ENCODE peak calls at places on chromosome 22, in four cellular contexts. A is IMR-90, M is mesenchymal stem cell, Y is neuronal stem cell. Z is an unnamed sample. For H3K4me1, the result is how much of the 10 kb centered on the place peaks cover.

GRCh38 chr22:48760481-48761238 is 1067.0 kb downstream of the BRD1 start:
- DNase-seq in Y (no peak), M (no peak), A (no peak), Z (peak)

GRCh38 chr22:37370306-37370979 is 56.8 kb downstream of the ELFN2 start:
- DNase-seq in Y (no peak), A (no peak), M (no peak), Z (no peak)

GRCh38 chr22:36636916-36637315 is 66.6 kb downstream of the CACNG2 start:
- DNase-seq in A (no peak), Y (no peak), M (no peak), Z (peak)

GRCh38 chr22:27393371-27393770 is 408.2 kb downstream of the MN1 start:
- DNase-seq in A (no peak), Y (no peak), M (no peak), Z (no peak)

GRCh38 chr22:30211124-30211820 is 35.3 kb downstream of the LIF start:
- DNase-seq in A (no peak), M (no peak), Y (no peak), Z (no peak)

GRCh38 chr22:31155425-31155824 is 4.6 kb upstream of the RNF185 start:
- DNase-seq in Y (no peak), A (peak), M (peak), Z (no peak)

GRCh38 chr22:43891360-43892182 is at the start of gene PNPLA5:
- DNase-seq in Y (no peak), M (no peak), A (peak), Z (peak)

GRCh38 chr22:44330188-44330726 is 17.5 kb upstream of the SHISAL1 start:
- DNase-seq in Y (no peak), A (no peak), M (no peak), Z (no peak)

GRCh38 chr22:36965716-36966115 is 52.3 kb downstream of the CSF2RB start:
- DNase-seq in Y (no peak), A (no peak), M (no peak), Z (no peak)

GRCh38 chr22:27820896-27821866 is 19.6 kb upstream of the MN1 start:
- DNase-seq in M (no peak), A (no peak), Y (no peak), Z (no peak)

GRCh38 chr22:37088108-37088605 is 21.4 kb downstream of the TMPRSS6 start:
- DNase-seq in M (no peak), Y (no peak), A (peak), Z (no peak)

GRCh38 chr22:28674121-28674563 is 5.5 kb downstream of the TTC28 start:
- DNase-seq in Y (no peak), M (peak), A (peak), Z (no peak)

GRCh38 chr22:22431271-22432220 is 77.0 kb downstream of the ZNF280B start:
- DNase-seq in A (peak), Y (peak), M (peak), Z (peak)

GRCh38 chr22:26777402-26777801 is 120.0 kb downstream of the MIAT start:
- DNase-seq in M (peak), A (peak), Y (no peak), Z (peak)

GRCh38 chr22:24323233-24323632 is 52.6 kb downstream of the SPECC1L start:
- DNase-seq in Y (no peak), M (no peak), A (no peak), Z (no peak)

GRCh38 chr22:48366056-48366455 is 1461.6 kb downstream of the BRD1 start:
- DNase-seq in A (no peak), M (no peak), Y (no peak), Z (no peak)

GRCh38 chr22:26487996-26488395 is 4.3 kb downstream of the SRRD start:
- DNase-seq in A (no peak), M (no peak), Y (no peak), Z (no peak)

GRCh38 chr22:37484115-37485005 is 1.8 kb downstream of the MFNG start:
- DNase-seq in A (no peak), Y (no peak), M (no peak), Z (no peak)

GRCh38 chr22:43862074-43862881 is at the start of gene SULT4A1:
- DNase-seq in Y (peak), M (peak), A (peak), Z (peak)

GRCh38 chr22:29983296-29983917 is 96.9 kb upstream of the HORMAD2 start:
- DNase-seq in A (no peak), Y (no peak), M (no peak), Z (no peak)

GRCh38 chr22:37804886-37805857 is 2.6 kb upstream of the GCAT start:
- DNase-seq in M (peak), Y (no peak), A (peak), Z (peak)

GRCh38 chr22:34105461-34106062 is 185.3 kb upstream of the LARGE1 start:
- DNase-seq in A (no peak), Y (peak), M (no peak), Z (peak)

GRCh38 chr22:30826670-30827355 is 132.1 kb downstream of the OSBP2 start:
- DNase-seq in A (no peak), M (no peak), Y (no peak), Z (no peak)

GRCh38 chr22:26559961-26560575 is 29.9 kb downstream of the TPST2 start:
- DNase-seq in A (no peak), M (no peak), Y (no peak), Z (no peak)

GRCh38 chr22:25852223-25852622 is 110.2 kb downstream of the MYO18B start:
- DNase-seq in A (no peak), Y (no peak), M (no peak), Z (no peak)

GRCh38 chr22:48513929-48514328 is 1313.7 kb downstream of the BRD1 start:
- DNase-seq in M (no peak), A (no peak), Y (no peak), Z (no peak)

GRCh38 chr22:24775769-24776492 is 1.4 kb upstream of the PIWIL3 start:
- DNase-seq in Y (no peak), M (no peak), A (peak), Z (no peak)

GRCh38 chr22:29338398-29338797 is 22.9 kb upstream of the RASL10A start:
- DNase-seq in M (no peak), A (no peak), Y (no peak), Z (no peak)

GRCh38 chr22:22856885-22857606 is 30.6 kb upstream of the IGLL5 start:
- DNase-seq in Y (no peak), A (no peak), M (no peak), Z (no peak)

GRCh38 chr22:42261266-42261665 is 9.2 kb downstream of the TCF20 start:
- DNase-seq in A (peak), Y (no peak), M (no peak), Z (no peak)

GRCh38 chr22:42257386-42257785 is 13.1 kb downstream of the TCF20 start:
- DNase-seq in M (no peak), A (peak), Y (no peak), Z (no peak)

GRCh38 chr22:42262964-42263363 is 7.5 kb downstream of the TCF20 start:
- DNase-seq in A (no peak), M (no peak), Y (no peak), Z (no peak)

GRCh38 chr22:42256930-42257329 is 13.5 kb downstream of the TCF20 start:
- DNase-seq in A (no peak), M (no peak), Y (no peak), Z (no peak)

DNA sequence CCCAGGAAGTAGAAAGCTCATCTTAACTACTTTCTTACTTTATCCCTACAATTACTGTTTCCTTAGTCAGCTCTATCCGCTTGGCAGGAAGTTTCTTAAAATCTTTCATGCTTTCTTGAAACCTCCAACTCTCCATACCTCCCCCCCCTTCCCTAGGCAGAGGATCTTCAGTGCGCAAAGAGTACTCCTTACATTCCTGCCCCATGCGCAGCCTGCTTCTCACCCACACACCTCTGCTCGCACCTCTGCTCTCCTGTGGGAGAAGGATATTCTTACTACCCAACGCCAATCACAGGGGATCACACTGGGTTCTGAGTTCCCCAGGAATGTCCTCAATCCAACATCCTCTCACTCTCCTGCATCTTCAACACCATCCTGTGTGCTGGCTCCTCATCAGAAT is 12.3 kb downstream of the TCF20 start:
- DNase-seq in A (no peak), M (no peak), Y (no peak), Z (no peak)
- H3K23ac ChIP-seq in A (no peak), M (no peak), Y (no peak), Z (no peak)

GRCh38 chr22:20937031-20937793 is 20.0 kb downstream of the CRKL start:
- DNase-seq in A (no peak), M (no peak), Y (no peak), Z (no peak)

GRCh38 chr22:20930004-20930403 is 12.8 kb downstream of the CRKL start:
- DNase-seq in Y (no peak), M (no peak), A (no peak), Z (no peak)

GRCh38 chr22:20931126-20931654 is 14.0 kb downstream of the CRKL start:
- DNase-seq in Y (no peak), A (no peak), M (no peak), Z (no peak)

GRCh38 chr22:20937794-20938148 is 20.6 kb downstream of the CRKL start:
- DNase-seq in M (no peak), Y (no peak), A (no peak), Z (no peak)

DNA sequence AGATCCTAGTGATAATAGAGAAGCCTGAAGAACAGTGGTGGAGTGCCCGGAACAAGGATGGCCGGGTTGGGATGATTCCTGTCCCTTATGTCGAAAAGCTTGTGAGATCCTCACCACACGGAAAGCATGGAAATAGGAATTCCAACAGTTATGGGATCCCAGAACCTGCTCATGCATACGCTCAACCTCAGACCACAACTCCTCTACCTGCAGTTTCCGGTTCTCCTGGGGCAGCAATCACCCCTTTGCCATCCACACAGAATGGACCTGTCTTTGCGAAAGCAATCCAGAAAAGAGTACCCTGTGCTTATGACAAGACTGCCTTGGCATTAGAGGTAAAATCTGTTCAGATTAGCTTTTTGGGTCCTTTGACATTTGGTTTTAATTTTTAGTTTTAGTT is 16.7 kb downstream of the CRKL start:
- DNase-seq in M (no peak), A (no peak), Y (no peak), Z (no peak)
- H3K4me1 ChIP-seq in M (under half), A (under half), Y (under half), Z (under half)

GRCh38 chr22:39448205-39449054 is 8.4 kb upstream of the MGAT3 start:
- DNase-seq in M (no peak), A (no peak), Y (no peak), Z (no peak)
- H3K23ac ChIP-seq in M (no peak), A (no peak), Y (peak), Z (no peak)

GRCh38 chr22:42610211-42610610 is 4.5 kb downstream of the POLDIP3 start:
- DNase-seq in Y (no peak), M (no peak), A (no peak), Z (no peak)
- H3K4me1 ChIP-seq in Y (under half), M (under half), A (under half), Z (under half)

DNA sequence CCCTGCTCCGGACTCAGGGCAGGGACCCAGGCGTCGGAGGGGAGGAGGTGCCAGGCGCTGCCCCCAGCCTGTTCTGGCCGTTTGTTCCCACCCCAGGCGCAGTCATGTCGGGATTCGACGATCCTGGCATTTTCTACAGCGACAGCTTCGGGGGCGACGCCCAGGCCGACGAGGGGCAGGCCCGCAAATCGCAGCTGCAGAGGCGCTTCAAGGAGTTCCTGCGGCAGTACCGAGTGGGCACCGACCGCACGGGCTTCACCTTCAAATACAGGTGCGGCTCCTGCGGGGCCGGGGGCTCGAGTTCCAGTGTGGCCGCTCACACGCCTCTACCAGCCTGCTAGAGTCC is 368 bp downstream of the MCM5 start:
- DNase-seq in M (no peak), A (no peak), Y (no peak), Z (no peak)
- H3K23ac ChIP-seq in M (no peak), A (no peak), Y (peak), Z (peak)

GRCh38 chr22:46323126-46323525 is 12.4 kb upstream of the TRMU start:
- DNase-seq in M (no peak), A (no peak), Y (no peak), Z (no peak)
- H3K4me1 ChIP-seq in M (under half), A (under half), Y (under half), Z (under half)

GRCh38 chr22:45504703-45505341 is 2.1 kb downstream of the FBLN1 start:
- DNase-seq in A (peak), M (peak), Y (peak), Z (no peak)

GRCh38 chr22:45503071-45503815 is 560 bp downstream of the FBLN1 start:
- DNase-seq in M (peak), Y (peak), A (no peak), Z (peak)

GRCh38 chr22:45499746-45500145 is 2.9 kb upstream of the FBLN1 start:
- DNase-seq in Y (no peak), A (no peak), M (no peak), Z (no peak)

GRCh38 chr22:45503816-45504702 is 1.4 kb downstream of the FBLN1 start:
- DNase-seq in Y (peak), M (peak), A (peak), Z (peak)

DNA sequence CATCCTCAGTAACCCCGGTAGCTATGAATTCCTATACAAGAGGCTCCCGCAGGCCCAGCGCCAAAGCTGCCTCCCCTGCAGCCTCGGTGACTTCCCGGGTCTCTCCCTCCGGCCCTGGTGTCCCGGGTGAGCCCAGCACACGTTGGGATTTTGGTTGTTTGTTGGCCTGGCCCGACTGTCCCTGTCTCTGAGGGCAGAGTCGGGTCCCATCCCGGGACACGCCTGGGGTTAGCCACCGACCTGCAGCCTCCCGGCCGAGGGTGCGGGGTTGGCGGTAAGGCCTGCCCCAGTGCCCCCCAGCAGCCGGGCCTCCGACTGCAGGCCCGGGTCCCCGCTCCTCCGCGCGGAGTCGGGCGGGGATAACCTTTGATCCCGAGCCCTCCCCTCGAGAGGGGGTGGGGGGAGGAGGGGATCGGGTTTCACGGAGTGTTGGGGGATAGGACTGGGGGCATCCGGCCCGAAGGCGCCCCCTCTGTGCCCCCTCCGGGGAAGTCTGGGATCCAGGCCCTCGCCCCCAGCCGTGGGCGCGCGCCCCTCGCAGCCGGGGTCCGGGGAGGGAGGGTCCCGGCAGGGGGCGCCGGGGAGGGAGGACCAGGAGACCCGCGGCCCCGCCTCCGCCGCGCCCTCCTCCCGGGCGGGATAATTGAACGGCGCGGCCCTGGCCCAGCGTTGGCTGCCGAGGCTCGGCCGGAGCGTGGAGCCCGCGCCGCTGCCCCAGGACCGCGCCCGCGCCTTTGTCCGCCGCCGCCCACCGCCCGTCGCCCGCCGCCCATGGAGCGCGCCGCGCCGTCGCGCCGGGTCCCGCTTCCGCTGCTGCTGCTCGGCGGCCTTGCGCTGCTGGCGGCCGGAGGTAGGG is at the start of gene FBLN1:
- DNase-seq in M (peak), Y (peak), A (no peak), Z (peak)
- H3K23ac ChIP-seq in M (peak), Y (peak), A (peak), Z (no peak)

GRCh38 chr22:32605576-32605975 is 131.0 kb downstream of the FBXO7 start:
- DNase-seq in Y (no peak), A (no peak), M (no peak), Z (no peak)

GRCh38 chr22:32607086-32607485 is 132.5 kb downstream of the FBXO7 start:
- DNase-seq in A (no peak), M (peak), Y (no peak), Z (no peak)

GRCh38 chr22:32606181-32606580 is 131.6 kb downstream of the FBXO7 start:
- DNase-seq in M (no peak), Y (no peak), A (no peak), Z (no peak)

GRCh38 chr22:32602154-32602553 is 127.5 kb downstream of the FBXO7 start:
- DNase-seq in M (no peak), Y (no peak), A (no peak), Z (no peak)

GRCh38 chr22:32603651-32604540 is 129.3 kb downstream of the FBXO7 start:
- DNase-seq in M (no peak), A (no peak), Y (no peak), Z (no peak)
- H3K4me1 ChIP-seq in M (under half), A (under half), Y (under half), Z (under half)

GRCh38 chr22:19522190-19522880 is 1.9 kb downstream of the CLDN5 start:
- DNase-seq in Y (no peak), A (no peak), M (no peak), Z (peak)

GRCh38 chr22:19524170-19525115 is at the start of gene CLDN5:
- DNase-seq in M (peak), A (no peak), Y (peak), Z (peak)

GRCh38 chr22:19525116-19525660 is 978 bp upstream of the CLDN5 start:
- DNase-seq in M (no peak), Y (no peak), A (no peak), Z (no peak)

GRCh38 chr22:19522881-19523239 is 1.4 kb downstream of the CLDN5 start:
- DNase-seq in M (no peak), Y (no peak), A (no peak), Z (no peak)

DNA sequence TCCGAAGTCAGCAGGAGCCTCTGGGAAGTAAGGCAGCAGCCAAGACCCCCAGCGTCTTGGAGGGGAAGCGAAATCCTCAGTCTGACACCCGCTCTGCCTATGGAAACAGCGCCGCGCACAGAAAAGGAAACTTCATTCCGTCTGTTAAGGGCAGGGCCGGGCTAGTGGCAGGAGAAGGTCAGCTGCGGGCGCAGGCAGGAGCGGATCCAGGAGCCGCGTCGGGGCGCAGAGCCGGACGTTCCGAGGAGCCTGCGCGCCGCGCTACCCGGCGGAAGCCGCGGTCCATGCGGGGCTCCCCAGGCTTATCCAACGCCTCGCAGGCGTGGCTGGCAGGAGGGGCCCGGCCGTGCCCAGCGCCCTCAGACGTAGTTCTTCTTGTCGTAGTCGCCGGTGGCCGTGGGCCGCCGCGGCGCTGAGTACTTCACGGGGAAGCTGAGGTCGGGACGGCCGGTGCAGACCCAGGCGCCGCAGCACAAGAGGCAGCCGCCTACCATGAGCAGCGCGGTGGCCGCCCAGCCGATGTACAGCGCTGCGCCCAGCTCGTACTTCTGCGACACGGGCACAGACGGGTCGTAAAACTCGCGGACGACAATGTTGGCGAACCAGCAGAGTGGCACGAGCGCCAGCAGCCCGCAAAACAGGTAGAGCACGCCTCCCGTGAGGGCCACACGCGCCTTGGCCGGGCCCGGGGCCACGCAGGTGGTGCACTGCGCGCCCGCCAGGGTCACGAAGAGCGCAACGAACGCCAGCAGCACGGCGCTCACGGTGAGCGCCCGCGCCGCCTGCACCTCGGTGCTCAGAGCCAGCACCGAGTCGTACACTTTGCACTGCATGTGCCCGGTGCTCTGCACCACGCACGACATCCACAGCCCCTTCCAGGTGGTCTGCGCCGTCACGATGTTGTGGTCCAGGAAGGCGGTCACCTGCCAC is 705 bp downstream of the CLDN5 start:
- DNase-seq in A (peak), M (peak), Y (peak), Z (peak)
- H3K23ac ChIP-seq in A (no peak), M (no peak), Y (peak), Z (no peak)

Z was measured in H9.